ENCODE peak calls at places on chromosomes 7 and 10, in four cellular contexts. R, F, J and Y are unnamed samples.

GRCh38 chr10:17200035-17200884 is 1.2 kb downstream of the TRDMT1 start:
- DNase-seq in R (no peak), F (no peak), J (no peak), Y (no peak)

GRCh38 chr10:93873427-93874115 is 20.2 kb upstream of the SLC35G1 start:
- DNase-seq in R (peak; percentile 45), F (peak; percentile 63), J (no peak), Y (peak; percentile 62)

GRCh38 chr10:9253121-9253520 is 1198.6 kb downstream of the GATA3 start:
- DNase-seq in R (no peak), F (peak; percentile 28), J (no peak), Y (no peak)

GRCh38 chr10:123677556-123677955 is 11.4 kb downstream of the GPR26 start:
- DNase-seq in R (no peak), F (no peak), J (no peak), Y (no peak)

GRCh38 chr7:32496052-32496813 is 944 bp downstream of the AVL9 start:
- DNase-seq in R (no peak), F (no peak), J (no peak), Y (peak; percentile 30)

GRCh38 chr7:136869991-136870798 is 1.7 kb downstream of the CHRM2 start:
- DNase-seq in R (no peak), F (peak; percentile 30), J (no peak), Y (no peak)

GRCh38 chr10:109156396-109156795 is 766.9 kb downstream of the XPNPEP1 start:
- DNase-seq in R (no peak), F (no peak), J (no peak), Y (no peak)

GRCh38 chr10:79353000-79353406 is 5.7 kb downstream of the PPIF start:
- DNase-seq in R (no peak), F (no peak), J (no peak), Y (no peak)

GRCh38 chr10:13051126-13051694 is 48.8 kb upstream of the OPTN start:
- DNase-seq in R (no peak), F (no peak), J (no peak), Y (no peak)

GRCh38 chr10:30434273-30435067 is 486 bp downstream of the MAP3K8 start:
- DNase-seq in R (peak; percentile 79), F (peak; percentile 74), J (no peak), Y (peak; percentile 81)

GRCh38 chr7:27175626-27176342 is 1.7 kb upstream of the HOXA10 start:
- DNase-seq in R (no peak), F (no peak), J (no peak), Y (no peak)

GRCh38 chr10:94210465-94211186 is 152.1 kb downstream of the NOC3L start:
- DNase-seq in R (no peak), F (no peak), J (no peak), Y (no peak)

GRCh38 chr7:159010951-159011820 is 133.5 kb downstream of the VIPR2 start:
- DNase-seq in R (no peak), F (no peak), J (no peak), Y (no peak)

GRCh38 chr10:63165249-63165648 is 32.1 kb downstream of the NRBF2 start:
- DNase-seq in R (no peak), F (no peak), J (no peak), Y (no peak)

GRCh38 chr7:25858562-25859411 is 293.2 kb upstream of the NFE2L3 start:
- DNase-seq in R (no peak), F (no peak), J (no peak), Y (no peak)

GRCh38 chr7:80385512-80385911 is 126.4 kb downstream of the GNAT3 start:
- DNase-seq in R (no peak), F (no peak), J (no peak), Y (no peak)

GRCh38 chr10:60827791-60828488 is 49.7 kb downstream of the CDK1 start:
- DNase-seq in R (peak; percentile 89), F (peak; percentile 86), J (no peak), Y (no peak)

GRCh38 chr7:36284470-36284869 is 105.2 kb upstream of the ANLN start:
- DNase-seq in R (peak; percentile 18), F (no peak), J (no peak), Y (no peak)

GRCh38 chr10:3936422-3937040 is 151.5 kb upstream of the KLF6 start:
- DNase-seq in R (no peak), F (no peak), J (no peak), Y (no peak)

GRCh38 chr10:63713191-63714144 is 192.3 kb downstream of the REEP3 start:
- DNase-seq in R (no peak), F (peak; percentile 59), J (no peak), Y (no peak)

GRCh38 chr10:74071151-74071550 is 73.2 kb downstream of the VCL start:
- DNase-seq in R (no peak), F (peak; percentile 92), J (no peak), Y (no peak)

GRCh38 chr7:148773344-148773743 is 74.6 kb downstream of the CUL1 start:
- DNase-seq in R (no peak), F (no peak), J (peak; percentile 11), Y (no peak)

GRCh38 chr10:16182688-16183087 is 254.1 kb upstream of the PTER start:
- DNase-seq in R (no peak), F (no peak), J (no peak), Y (no peak)

GRCh38 chr10:69179743-69180524 is at the start of gene SUPV3L1:
- DNase-seq in R (peak; percentile 99), F (peak; percentile 98), J (peak; percentile 94), Y (peak; percentile 99)
- TF ChIP-seq ELK1 in R (no peak), F (no peak), J (peak; percentile 11), Y (no peak)

GRCh38 chr7:129703751-129704150 is 92.2 kb downstream of the NRF1 start:
- DNase-seq in R (no peak), F (no peak), J (no peak), Y (no peak)
- TF ChIP-seq ELK1 in R (no peak), F (no peak), J (no peak), Y (no peak)

GRCh38 chr7:151660141-151660540 is 140.4 kb upstream of the RHEB start:
- DNase-seq in R (no peak), F (peak; percentile 76), J (no peak), Y (no peak)
- TF ChIP-seq ELK1 in R (no peak), F (no peak), J (no peak), Y (no peak)

DNA sequence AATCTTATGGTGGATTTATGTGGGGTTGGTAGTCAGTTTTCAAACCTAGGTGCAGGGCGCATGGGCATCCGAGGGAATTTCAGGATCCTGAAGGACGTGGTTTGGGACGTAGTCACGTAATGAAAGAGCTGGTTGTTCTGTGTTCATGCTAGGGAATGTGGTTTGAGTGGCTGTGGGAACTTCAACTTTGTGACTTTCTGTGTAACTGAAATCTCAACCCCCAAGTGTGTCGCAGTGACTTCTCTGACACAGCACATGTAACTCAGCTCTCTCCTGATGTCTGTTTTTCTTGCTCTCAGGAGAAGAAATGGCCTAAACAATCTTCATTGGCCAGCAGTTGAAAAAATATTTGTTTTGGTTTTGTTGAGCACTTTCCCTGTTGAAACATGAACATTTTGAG is 199.0 kb downstream of the PTEN start:
- DNase-seq in R (no peak), F (peak; percentile 30), J (no peak), Y (no peak)
- TF ChIP-seq ELK1 in R (no peak), F (no peak), J (no peak), Y (no peak)

GRCh38 chr10:1404953-1405260 is 332.4 kb downstream of the ADARB2 start:
- DNase-seq in R (no peak), F (no peak), J (no peak), Y (no peak)
- TF ChIP-seq ELK1 in R (no peak), F (no peak), J (no peak), Y (no peak)

GRCh38 chr7:134355925-134356324 is 39.2 kb upstream of the SLC35B4 start:
- DNase-seq in R (no peak), F (no peak), J (no peak), Y (peak; percentile 51)
- TF ChIP-seq ELK1 in R (no peak), F (no peak), J (no peak), Y (no peak)

DNA sequence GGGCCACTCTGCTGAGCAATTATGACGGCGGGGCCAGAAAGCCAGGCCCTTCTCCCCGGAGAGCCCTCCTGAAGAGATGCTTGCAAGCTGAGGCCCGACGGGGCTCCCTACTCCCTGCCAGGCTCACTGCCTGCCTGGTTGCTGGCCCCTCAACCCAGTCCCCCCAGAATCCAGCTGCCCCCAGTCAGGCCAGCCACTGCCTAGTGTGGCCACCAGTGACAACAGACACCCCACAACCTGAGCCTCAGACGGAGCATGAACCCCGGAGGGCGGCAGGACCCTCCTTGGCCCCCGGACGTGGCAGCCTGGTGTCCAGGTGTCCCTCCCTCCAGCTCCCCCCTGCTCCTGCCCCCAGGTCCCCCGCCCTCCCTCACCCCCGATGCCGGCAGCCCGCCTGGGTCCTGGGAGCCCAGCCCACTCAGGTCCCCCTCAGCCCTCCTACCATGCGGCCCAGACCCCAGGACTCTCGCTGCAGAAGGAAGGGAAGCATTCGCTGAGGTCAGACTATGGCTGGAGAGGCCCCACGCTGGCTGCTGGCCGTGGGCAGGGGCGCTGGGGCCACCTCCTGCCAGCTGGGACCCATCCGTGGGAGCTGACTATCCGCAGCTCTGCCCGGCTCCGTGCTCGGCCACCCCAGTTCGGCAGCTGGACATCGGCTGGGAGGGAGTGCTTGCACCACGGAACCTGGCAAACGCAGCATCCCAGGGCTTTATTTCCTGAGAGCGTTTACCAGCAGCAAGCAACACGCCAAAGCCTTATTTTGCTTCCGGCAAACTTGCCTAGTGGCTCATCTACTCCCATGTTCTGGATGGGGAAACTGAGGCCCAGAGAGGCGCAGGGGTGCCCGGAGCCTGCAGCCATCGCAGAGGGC is 89.8 kb downstream of the UNCX start:
- DNase-seq in R (no peak), F (no peak), J (no peak), Y (no peak)
- TF ChIP-seq ELK1 in R (no peak), F (no peak), J (no peak), Y (no peak)

GRCh38 chr7:82405291-82405690 is 38.3 kb downstream of the CACNA2D1 start:
- DNase-seq in R (no peak), F (no peak), J (no peak), Y (no peak)

GRCh38 chr7:82406937-82407336 is 36.6 kb downstream of the CACNA2D1 start:
- DNase-seq in R (no peak), F (peak; percentile 12), J (no peak), Y (no peak)

GRCh38 chr7:82413237-82413636 is 30.3 kb downstream of the CACNA2D1 start:
- DNase-seq in R (no peak), F (no peak), J (no peak), Y (no peak)

GRCh38 chr7:82411732-82412131 is 31.8 kb downstream of the CACNA2D1 start:
- DNase-seq in R (no peak), F (no peak), J (no peak), Y (no peak)

DNA sequence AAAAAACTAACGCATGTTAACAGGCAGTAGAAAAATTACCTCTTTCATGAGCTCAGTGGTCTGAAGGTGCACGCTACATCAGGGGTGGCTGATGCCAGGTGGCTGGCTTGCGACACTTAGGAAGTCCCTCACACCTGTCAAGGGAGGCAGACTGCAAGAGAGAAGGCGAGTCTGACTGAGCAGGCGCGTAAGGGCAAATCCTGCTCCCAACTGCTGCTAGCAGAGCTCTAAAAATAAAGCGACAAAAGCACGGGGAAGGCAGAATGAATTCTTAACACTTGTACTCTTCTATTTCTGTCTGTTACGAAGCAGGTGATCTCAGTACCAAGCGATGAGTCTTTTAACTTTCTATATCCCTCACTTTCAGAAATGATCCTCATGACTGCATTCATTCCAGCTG is 33.1 kb downstream of the CACNA2D1 start:
- DNase-seq in R (no peak), F (no peak), J (no peak), Y (no peak)
- TF ChIP-seq ELK1 in R (no peak), F (no peak), J (no peak), Y (no peak)